ENCODE peak calls at places on chromosomes 13 and 19, in ten cellular contexts. U is uterus; L is CD4-positive, alpha-beta T cell; X is CD8-positive, alpha-beta T cell; C is psoas muscle; N is PC-9; P is brain microvascular endothelial cell; G is HCT116; Q is Peyer's patch; J is fibroblast of lung. K is an unnamed sample.
A peak's percentile ranks its signal among the peaks of the same experiment; 100 is the strongest.

GRCh38 chr19:28526042-28526441 is 686.9 kb downstream of the UQCRFS1 start:
- DNase-seq in U (no peak), C (no peak), P (no peak), J (no peak), Q (no peak), L (no peak), N (no peak), G (no peak), X (no peak), K (no peak)

GRCh38 chr19:45187421-45188100 is 9.0 kb downstream of the BLOC1S3 start:
- DNase-seq in C (no peak), Q (no peak), P (no peak), U (no peak), L (no peak), G (no peak), J (no peak), X (peak; percentile 25), N (no peak), K (no peak)

GRCh38 chr19:58519087-58519354 is 589 bp downstream of the ZBTB45 start:
- DNase-seq in U (peak; percentile 66), L (peak; percentile 54), G (no peak), Q (peak; percentile 75), C (peak; percentile 68), P (peak; percentile 65), X (peak; percentile 46), N (no peak), J (peak; percentile 72), K (no peak)

GRCh38 chr19:10975374-10976036 is 14.7 kb downstream of the SMARCA4 start:
- DNase-seq in P (peak; percentile 20), Q (peak; percentile 52), J (peak; percentile 59), X (no peak), U (peak; percentile 75), C (peak; percentile 60), N (no peak), G (no peak), L (no peak), K (no peak)

GRCh38 chr19:36152061-36152885 is at the start of gene COX7A1:
- DNase-seq in X (no peak), C (peak; percentile 86), J (no peak), L (no peak), U (peak; percentile 71), P (peak; percentile 38), N (no peak), G (no peak), Q (peak; percentile 62), K (no peak)

GRCh38 chr19:58560921-58561320 is 2.5 kb upstream of the UBE2M start:
- DNase-seq in C (no peak), J (no peak), P (no peak), X (no peak), G (no peak), L (no peak), N (no peak), Q (no peak), U (no peak), K (no peak)

GRCh38 chr19:35123573-35123972 is 8.0 kb downstream of the FXYD3 start:
- DNase-seq in X (no peak), G (no peak), U (no peak), L (no peak), P (no peak), J (no peak), Q (no peak), N (peak; percentile 74), C (peak; percentile 69), K (no peak)

GRCh38 chr13:105721056-105721455 is 814.4 kb downstream of the EFNB2 start:
- DNase-seq in X (no peak), C (no peak), Q (no peak), J (peak; percentile 32), N (no peak), U (no peak), P (peak; percentile 53), L (no peak), G (no peak), K (no peak)

GRCh38 chr13:77362166-77362565 is 35.3 kb upstream of the MYCBP2 start:
- DNase-seq in L (no peak), X (no peak), N (no peak), J (no peak), P (no peak), G (no peak), Q (no peak), C (no peak), U (no peak), K (no peak)

GRCh38 chr13:48624016-48624415 is 29.7 kb upstream of the CYSLTR2 start:
- DNase-seq in Q (no peak), J (no peak), X (no peak), P (no peak), G (no peak), L (no peak), C (no peak), N (no peak), U (no peak), K (no peak)

GRCh38 chr19:45130888-45131615 is 29.7 kb downstream of the NKPD1 start:
- DNase-seq in C (no peak), N (peak; percentile 61), G (peak; percentile 19), L (no peak), P (no peak), X (no peak), J (peak; percentile 24), Q (peak; percentile 56), U (no peak), K (no peak)

GRCh38 chr19:18770663-18771327 is 20.3 kb downstream of the COMP start:
- DNase-seq in Q (no peak), U (no peak), L (no peak), G (no peak), X (no peak), J (no peak), C (no peak), N (no peak), P (no peak), K (no peak)

GRCh38 chr13:99855516-99855915 is 116.1 kb downstream of the ZIC5 start:
- DNase-seq in C (no peak), P (no peak), U (no peak), Q (no peak), L (no peak), N (no peak), J (no peak), X (no peak), G (no peak), K (no peak)

GRCh38 chr19:54616840-54617560 is 13.3 kb upstream of the LILRB1 start:
- DNase-seq in G (no peak), L (no peak), J (no peak), C (no peak), U (no peak), N (no peak), P (no peak), Q (peak; percentile 61), X (no peak), K (no peak)

GRCh38 chr19:50658438-50659317 is 9.4 kb downstream of the C19orf81 start:
- DNase-seq in N (no peak), U (peak; percentile 21), L (peak; percentile 49), Q (peak; percentile 61), C (peak; percentile 49), X (peak; percentile 67), P (peak; percentile 29), G (peak; percentile 68), J (peak; percentile 10), K (no peak)

GRCh38 chr13:102970542-102970941 is 95.7 kb downstream of the SLC10A2 start:
- DNase-seq in Q (no peak), X (no peak), G (no peak), U (no peak), L (no peak), C (no peak), J (no peak), P (no peak), N (no peak), K (no peak)

GRCh38 chr13:111031531-111031961 is 83.6 kb upstream of the ARHGEF7 start:
- DNase-seq in N (no peak), G (no peak), P (peak; percentile 84), X (no peak), C (peak; percentile 72), U (no peak), J (peak; percentile 70), Q (no peak), L (no peak), K (no peak)

GRCh38 chr13:29497137-29497654 is 98.3 kb downstream of the SLC7A1 start:
- DNase-seq in L (no peak), C (no peak), X (no peak), G (no peak), Q (no peak), N (no peak), J (peak; percentile 65), P (peak; percentile 34), U (peak; percentile 63), K (peak; percentile 60)

DNA sequence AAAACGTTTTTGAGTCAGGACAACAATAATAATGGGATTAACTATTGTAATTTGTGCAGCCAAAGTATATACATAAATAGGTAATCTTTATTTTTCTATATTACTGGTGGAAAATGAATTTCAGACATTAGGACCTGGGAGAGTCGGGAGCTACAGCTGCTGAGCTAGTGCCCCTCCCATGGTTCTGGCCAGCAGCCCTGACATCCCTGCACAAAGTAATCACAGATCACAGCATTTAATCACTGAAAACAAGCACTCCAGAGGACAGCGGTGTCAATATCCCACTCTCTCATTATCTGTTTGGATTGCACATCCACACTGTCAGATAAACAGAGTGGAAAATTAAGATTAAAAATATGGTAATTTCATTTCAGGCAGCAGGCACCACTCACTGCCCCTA is 254.0 kb upstream of the SOX21 start:
- DNase-seq in X (no peak), J (no peak), U (no peak), N (no peak), C (no peak), P (no peak), L (no peak), G (no peak), Q (no peak), K (no peak)
- H3K27me3 ChIP-seq in X (peaks cover 3% of the 10 kb centered on the region), J (peaks cover 28% of the 10 kb centered on the region), U (peaks cover 16% of the 10 kb centered on the region), N (peaks cover 46% of the 10 kb centered on the region), C (peaks cover 9% of the 10 kb centered on the region), P (peaks cover 22% of the 10 kb centered on the region), L (peaks cover 61% of the 10 kb centered on the region), G (peaks cover 77% of the 10 kb centered on the region), Q (peaks cover 13% of the 10 kb centered on the region), K (peaks cover 59% of the 10 kb centered on the region)

DNA sequence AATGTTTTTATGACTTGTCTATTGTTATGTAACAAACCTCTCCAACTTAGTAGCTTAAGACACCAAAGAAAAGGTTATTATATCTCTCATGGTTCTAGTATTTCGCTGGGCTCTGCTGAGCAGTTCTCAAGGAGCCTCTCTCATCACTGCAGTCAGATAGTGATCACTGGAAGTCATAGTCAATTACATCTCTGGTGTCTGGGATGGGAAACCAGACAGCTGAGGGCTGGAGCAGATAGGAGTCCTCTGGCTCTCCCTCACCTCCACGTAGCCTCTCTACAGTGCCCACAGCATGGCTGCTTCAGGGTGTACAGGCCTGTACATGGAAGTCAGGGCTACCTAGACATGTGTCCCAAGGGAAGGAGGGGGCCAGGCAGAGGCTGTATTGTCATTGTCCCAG is 507.5 kb downstream of the MYO16 start:
- DNase-seq in Q (no peak), U (no peak), J (no peak), G (no peak), X (no peak), C (no peak), P (no peak), L (no peak), N (no peak), K (no peak)
- TF ChIP-seq CTCF in Q (no peak), U (no peak), J (no peak), G (no peak), X (no peak), C (no peak), P (no peak), L (no peak), N (no peak), K (no peak)

GRCh38 chr13:114099191-114099590 is 33.2 kb downstream of the RASA3 start:
- DNase-seq in C (peak; percentile 89), N (peak; percentile 64), Q (peak; percentile 58), P (peak; percentile 94), X (no peak), U (peak; percentile 77), G (peak; percentile 45), J (peak; percentile 94), L (peak; percentile 23), K (peak; percentile 70)
- H3K27ac ChIP-seq in C (peak overlapping the region; percentile 39), N (no peak overlapping the region), Q (peak overlapping the region; percentile 66), P (peak overlapping the region; percentile 27), X (no peak overlapping the region), U (peak overlapping the region; percentile 38), G (peak overlapping the region; percentile 13), J (peak overlapping the region; percentile 47), L (no peak overlapping the region), K (peak overlapping the region; percentile 39)

GRCh38 chr13:112341446-112341845 is 34.7 kb upstream of the SPACA7 start:
- DNase-seq in C (no peak), P (no peak), J (no peak), N (no peak), L (no peak), X (no peak), U (no peak), Q (no peak), G (no peak), K (no peak)
- H3K27me3 ChIP-seq in C (no peaks in the 10 kb centered on the region), P (no peaks in the 10 kb centered on the region), J (no peaks in the 10 kb centered on the region), N (peaks cover 94% of the 10 kb centered on the region), L (peaks cover 6% of the 10 kb centered on the region), X (no peaks in the 10 kb centered on the region), U (no peaks in the 10 kb centered on the region), Q (no peaks in the 10 kb centered on the region), G (peaks cover 51% of the 10 kb centered on the region), K (no peaks in the 10 kb centered on the region)

K was measured in AG04450.